ENCODE peak calls at places on chromosomes 11 and 22, in six cellular contexts. A, K, H, Y, X and V are unnamed samples.

GRCh38 chr11:14619580-14619979 is 24.0 kb upstream of the PDE3B start:
- DNase-seq in X (no peak), K (no peak), Y (no peak), A (no peak), H (no peak), V (no peak)

GRCh38 chr11:78860720-78861422 is 286.2 kb upstream of the NARS2 start:
- DNase-seq in H (no peak), Y (no peak), X (no peak), A (no peak), K (no peak), V (no peak)

GRCh38 chr11:9765320-9766101 is 101.6 kb downstream of the SWAP70 start:
- DNase-seq in X (no peak), K (peak; percentile 80), A (no peak), Y (peak; percentile 33), H (no peak), V (no peak)

GRCh38 chr22:44360686-44361381 is 48.1 kb upstream of the SHISAL1 start:
- DNase-seq in H (no peak), X (peak; percentile 86), A (no peak), Y (no peak), K (peak; percentile 77), V (no peak)

GRCh38 chr11:134052988-134053945 is 15.6 kb upstream of the JAM3 start:
- DNase-seq in A (no peak), H (no peak), Y (no peak), X (no peak), K (no peak), V (no peak)

GRCh38 chr11:126477526-126478275 is 122.2 kb downstream of the ST3GAL4 start:
- DNase-seq in A (no peak), X (no peak), K (no peak), Y (no peak), H (no peak), V (no peak)

GRCh38 chr11:73227571-73228211 is 9.6 kb downstream of the P2RY2 start:
- DNase-seq in H (no peak), K (no peak), Y (peak; percentile 84), A (no peak), X (peak; percentile 58), V (no peak)

GRCh38 chr11:27933992-27934829 is 173.7 kb downstream of the KIF18A start:
- DNase-seq in Y (no peak), K (no peak), X (no peak), A (no peak), H (no peak), V (no peak)

DNA sequence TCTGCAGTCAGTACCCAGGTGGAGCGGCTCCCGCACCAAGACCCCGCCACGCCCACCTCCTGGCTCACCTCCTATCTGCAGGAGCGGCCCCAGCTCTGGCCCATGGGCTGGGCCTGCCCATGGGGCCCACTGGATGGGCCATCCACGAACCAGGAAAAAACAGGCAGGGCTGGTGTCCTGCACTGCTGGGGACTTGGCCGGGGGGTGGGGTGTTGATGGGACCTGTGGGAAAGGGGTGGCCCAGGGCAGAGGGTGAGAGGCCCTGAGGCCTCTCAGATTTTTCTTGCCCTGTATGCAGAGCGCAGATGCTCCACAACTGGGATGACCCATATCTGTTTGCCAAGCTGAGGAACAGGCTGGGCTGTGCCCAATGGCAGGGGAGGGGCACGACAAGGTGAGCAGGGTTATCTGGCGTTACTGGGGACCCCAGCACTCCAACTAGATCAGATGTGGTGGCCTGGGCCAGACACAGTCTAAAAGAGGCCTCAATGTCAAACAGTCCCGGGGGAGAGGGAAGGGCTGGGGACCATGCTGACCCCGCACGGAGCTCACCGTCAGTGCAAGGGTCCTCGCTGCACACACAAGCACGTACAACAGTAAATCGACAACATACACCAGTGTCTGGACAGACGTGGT is 2.6 kb upstream of the PIM3 start:
- DNase-seq in Y (peak; percentile 16), X (no peak), H (no peak), K (no peak), A (no peak), V (no peak)
- H3K27ac ChIP-seq in Y (no peak overlapping the region), X (no peak overlapping the region), H (no peak overlapping the region), K (no peak overlapping the region), A (peak overlapping the region; percentile 54), V (no peak overlapping the region)

GRCh38 chr22:42893366-42894150 is 36.5 kb upstream of the ARFGAP3 start:
- DNase-seq in X (no peak), K (no peak), Y (peak; percentile 50), A (no peak), H (no peak), V (no peak)
- H3K27ac ChIP-seq in X (no peak overlapping the region), K (peak overlapping the region; percentile 73), Y (peak overlapping the region; percentile 94), A (peak overlapping the region; percentile 10), H (no peak overlapping the region), V (no peak overlapping the region)

GRCh38 chr11:95559899-95560298 is 229.7 kb downstream of the FAM76B start:
- DNase-seq in H (no peak), A (no peak), Y (peak; percentile 43), K (no peak), X (peak; percentile 50), V (no peak)

GRCh38 chr11:95556342-95557151 is 233.0 kb downstream of the FAM76B start:
- DNase-seq in H (no peak), A (no peak), K (no peak), X (no peak), Y (no peak), V (no peak)

GRCh38 chr11:95556011-95556341 is 233.6 kb downstream of the FAM76B start:
- DNase-seq in A (no peak), X (no peak), Y (no peak), H (no peak), K (no peak), V (no peak)
- H3K27ac ChIP-seq in A (peak overlapping the region; percentile 11), X (peak overlapping the region; percentile 22), Y (no peak overlapping the region), H (no peak overlapping the region), K (no peak overlapping the region), V (no peak overlapping the region)

GRCh38 chr11:128695539-128696221 is 1.8 kb downstream of the FLI1 start:
- DNase-seq in H (no peak), A (no peak), K (peak; percentile 60), X (no peak), Y (no peak), V (no peak)

GRCh38 chr11:128691802-128692749 is 1.8 kb upstream of the FLI1 start:
- DNase-seq in H (no peak), K (no peak), X (no peak), Y (no peak), A (no peak), V (no peak)

GRCh38 chr11:128694618-128695481 is 978 bp downstream of the FLI1 start:
- DNase-seq in X (no peak), A (no peak), H (no peak), K (peak; percentile 51), Y (no peak), V (no peak)

GRCh38 chr11:128690746-128691091 is 3.2 kb upstream of the FLI1 start:
- DNase-seq in H (no peak), X (no peak), Y (no peak), A (no peak), K (peak; percentile 44), V (no peak)

GRCh38 chr11:128692750-128693578 is 908 bp upstream of the FLI1 start:
- DNase-seq in Y (no peak), K (peak; percentile 56), H (no peak), X (no peak), A (no peak), V (no peak)
- H3K27ac ChIP-seq in Y (peak overlapping the region; percentile 81), K (peak overlapping the region; percentile 94), H (no peak overlapping the region), X (peak overlapping the region; percentile 68), A (peak overlapping the region; percentile 92), V (peak overlapping the region; percentile 84)

GRCh38 chr11:117434481-117434880 is 106.8 kb downstream of the CEP164 start:
- DNase-seq in H (no peak), X (no peak), K (no peak), Y (no peak), A (no peak), V (no peak)
- H3K27ac ChIP-seq in H (no peak overlapping the region), X (no peak overlapping the region), K (no peak overlapping the region), Y (no peak overlapping the region), A (no peak overlapping the region), V (no peak overlapping the region)

DNA sequence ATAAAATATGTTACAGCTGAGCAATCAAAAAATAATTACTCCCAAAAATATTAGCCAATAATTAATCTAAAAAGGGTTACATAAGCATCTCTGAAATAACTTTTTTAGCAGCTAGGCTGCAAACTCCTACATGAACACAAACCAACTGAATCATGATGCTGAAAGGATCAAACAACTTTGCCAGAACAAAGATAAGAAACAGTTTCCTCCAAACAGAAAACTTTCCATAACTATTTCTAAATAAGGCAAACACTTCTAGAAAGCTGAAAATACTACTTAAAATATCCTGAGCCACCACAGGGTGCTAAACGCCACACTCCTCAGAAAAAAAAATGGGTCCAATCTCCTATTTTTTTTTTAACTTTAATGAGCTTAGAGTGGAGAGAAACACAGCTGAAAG is 68.6 kb upstream of the ARHGAP32 start:
- DNase-seq in Y (no peak), K (no peak), H (no peak), A (no peak), X (no peak), V (no peak)
- H3K27ac ChIP-seq in Y (no peak overlapping the region), K (no peak overlapping the region), H (no peak overlapping the region), A (no peak overlapping the region), X (no peak overlapping the region), V (no peak overlapping the region)

DNA sequence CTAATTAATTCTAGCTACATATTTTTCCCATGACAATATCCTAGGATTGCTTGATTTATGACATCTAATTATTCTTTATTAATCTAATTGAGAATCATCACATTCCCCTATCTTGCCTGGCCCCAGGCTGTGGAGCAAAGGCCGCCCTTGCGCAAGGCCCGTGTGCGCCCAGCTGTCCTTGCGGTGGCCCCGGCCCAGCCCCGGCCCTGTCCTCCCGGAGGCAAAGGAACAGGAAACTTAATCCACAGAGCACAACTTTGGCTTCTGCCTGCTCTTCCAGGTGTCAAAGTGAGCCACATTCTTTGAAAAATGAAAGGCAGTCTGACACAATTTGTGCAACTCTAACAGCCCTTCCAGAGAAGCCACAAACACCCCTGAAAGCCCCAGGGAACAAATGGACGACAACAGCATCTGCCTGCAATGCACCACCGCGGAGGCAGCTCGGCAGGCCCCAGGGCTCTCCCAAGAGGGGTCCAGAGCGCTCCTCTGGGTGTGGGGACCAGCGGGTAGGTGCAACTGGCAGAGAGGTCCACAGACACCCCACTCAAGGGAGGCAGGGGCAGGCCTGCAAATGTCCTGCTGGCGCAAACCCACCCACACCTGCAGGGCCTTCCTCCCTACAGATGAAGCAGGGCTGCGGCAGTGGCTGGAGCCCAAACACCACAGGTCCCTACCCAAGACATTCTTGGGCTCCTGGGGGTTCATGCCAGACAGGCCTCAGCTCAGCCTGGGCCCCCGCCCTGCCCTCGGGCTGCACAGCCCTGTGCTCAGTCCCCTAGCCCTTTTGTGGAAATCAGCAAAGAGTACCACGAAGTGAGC is 30.3 kb downstream of the GNB1L start:
- DNase-seq in H (no peak), Y (peak; percentile 8), K (peak; percentile 16), X (peak; percentile 74), A (no peak), V (no peak)
- H3K27ac ChIP-seq in H (no peak overlapping the region), Y (no peak overlapping the region), K (no peak overlapping the region), X (peak overlapping the region; percentile 77), A (peak overlapping the region; percentile 34), V (no peak overlapping the region)